ENCODE peak calls at places on chromosomes 7 and 10, in five cellular contexts. E is fibroblast of the conjunctiva, Y is ELR, H is uterus, J is NB4. F is an unnamed sample.

GRCh38 chr7:108094933-108095710 is 35.0 kb downstream of the LAMB4 start:
- DNase-seq in J (no peak), Y (peak), H (peak), E (peak), F (no peak)

GRCh38 chr10:22251751-22252285 is 34.0 kb upstream of the EBLN1 start:
- DNase-seq in E (no peak), J (peak), H (peak), Y (peak), F (peak)

GRCh38 chr10:124156524-124157225 is 63.3 kb upstream of the CHST15 start:
- DNase-seq in J (no peak), Y (no peak), E (no peak), H (no peak), F (no peak)

GRCh38 chr10:91247360-91248111 is 27.1 kb downstream of the PCGF5 start:
- DNase-seq in H (no peak), Y (no peak), E (peak), J (peak), F (no peak)

GRCh38 chr10:11318812-11319598 is 292.4 kb downstream of the USP6NL start:
- DNase-seq in E (no peak), J (no peak), H (no peak), Y (no peak), F (no peak)

GRCh38 chr10:53453196-53453595 is 680.6 kb upstream of the MBL2 start:
- DNase-seq in J (peak), E (no peak), H (no peak), Y (peak), F (peak)

GRCh38 chr10:58818889-58819288 is 306.2 kb downstream of the BICC1 start:
- DNase-seq in E (peak), J (no peak), Y (peak), H (no peak), F (no peak)

GRCh38 chr7:70434376-70434775 is 697.6 kb upstream of the GALNT17 start:
- DNase-seq in H (no peak), Y (no peak), E (no peak), J (no peak), F (no peak)

GRCh38 chr7:15751191-15751701 is 64.8 kb upstream of the MEOX2 start:
- DNase-seq in E (no peak), H (no peak), Y (peak), J (no peak), F (no peak)

GRCh38 chr10:30671011-30671616 is 41.6 kb upstream of the LYZL2 start:
- DNase-seq in J (peak), E (peak), H (no peak), Y (peak), F (peak)

GRCh38 chr7:831596-832291 is 532 bp upstream of the SUN1 start:
- DNase-seq in E (peak), H (no peak), Y (peak), J (peak), F (no peak)

GRCh38 chr7:146781352-146782116 is 664.9 kb downstream of the CNTNAP2 start:
- DNase-seq in J (peak), Y (no peak), E (no peak), H (no peak), F (peak)

GRCh38 chr10:75408911-75409885 is 7.6 kb upstream of the ZNF503 start:
- DNase-seq in Y (peak), J (peak), H (peak), E (no peak), F (peak)